ENCODE peak calls at places on chromosomes 1 and 21, in seven cellular contexts. Q is Karpas-422; X is cardiac fibroblast; W is stimulated activated CD4-positive, alpha-beta T cell treated with anti-CD3 and anti-CD28 coated beads, Interleukin-12 subunit alpha, Interleukin-12 subunit beta, amount 100 ng/mL, for 24 hours; D is HTR-8/SVneo; P is HCT116; R is NCI-H1092 treated with DMSO at 0.1 percent for 48 hours. N is an unnamed sample.

GRCh38 chr1:188986751-188987417 is 1490.8 kb downstream of the BRINP3 start:
- DNase-seq in W (no peak), Q (no peak), R (no peak), D (no peak), X (no peak), P (no peak), N (peak)

GRCh38 chr1:66521736-66522365 is 12.1 kb upstream of the SGIP1 start:
- DNase-seq in W (no peak), R (no peak), Q (no peak), P (peak), X (peak), D (peak), N (no peak)

GRCh38 chr21:25350056-25350455 is 257.2 kb downstream of the MRPL39 start:
- DNase-seq in Q (peak), X (peak), D (peak), W (no peak), R (no peak), P (no peak), N (peak)

GRCh38 chr1:2541619-2542246 is 11.7 kb upstream of the HES5 start:
- DNase-seq in W (no peak), R (no peak), P (no peak), X (no peak), D (no peak), Q (no peak), N (no peak)

GRCh38 chr21:37767984-37768383 is 148.3 kb downstream of the KCNJ6 start:
- DNase-seq in X (no peak), R (no peak), D (no peak), Q (no peak), P (no peak), W (no peak), N (no peak)

GRCh38 chr1:226549094-226549936 is 751 bp downstream of the STUM start:
- DNase-seq in D (no peak), Q (no peak), W (no peak), R (peak), P (no peak), X (no peak), N (peak)

GRCh38 chr21:26849428-26850115 is 4.4 kb upstream of the ADAMTS1 start:
- DNase-seq in W (no peak), P (peak), R (peak), Q (peak), D (no peak), X (peak), N (no peak)

GRCh38 chr1:84847253-84848247 is 45.5 kb downstream of the LPAR3 start:
- DNase-seq in R (peak), P (peak), X (peak), D (peak), Q (no peak), W (no peak), N (no peak)

GRCh38 chr21:45819478-45820170 is 161.9 kb upstream of the COL6A1 start:
- DNase-seq in R (peak), D (no peak), Q (no peak), X (no peak), W (no peak), P (no peak), N (no peak)

GRCh38 chr21:39006653-39007417 is 176.4 kb downstream of the PSMG1 start:
- DNase-seq in D (no peak), P (no peak), R (no peak), Q (no peak), X (peak), W (no peak), N (no peak)

GRCh38 chr1:38341694-38342093 is 295.1 kb upstream of the POU3F1 start:
- DNase-seq in X (no peak), R (no peak), W (no peak), Q (no peak), P (no peak), D (no peak), N (no peak)

GRCh38 chr1:246404078-246404477 is 103.0 kb downstream of the SMYD3 start:
- DNase-seq in R (no peak), Q (no peak), W (no peak), P (no peak), X (no peak), D (no peak), N (no peak)

GRCh38 chr1:46770541-46770940 is 28.3 kb upstream of the CYP4B1 start:
- DNase-seq in R (no peak), Q (no peak), D (no peak), X (no peak), W (no peak), P (no peak), N (no peak)

GRCh38 chr21:31731112-31731801 is 661 bp downstream of the SCAF4 start:
- DNase-seq in X (no peak), Q (peak), P (no peak), W (no peak), R (peak), D (no peak), N (peak)

GRCh38 chr1:197666769-197667285 is 108.5 kb downstream of the DENND1B start:
- DNase-seq in W (no peak), D (no peak), R (no peak), Q (no peak), P (no peak), X (no peak), N (no peak)

GRCh38 chr1:2415337-2415736 is 3.0 kb upstream of the PEX10 start:
- DNase-seq in D (no peak), R (no peak), X (no peak), P (no peak), W (no peak), Q (no peak), N (no peak)

GRCh38 chr1:109630081-109630880 is 10.6 kb downstream of the AMPD2 start:
- DNase-seq in Q (peak), P (no peak), W (no peak), R (no peak), X (no peak), D (no peak), N (peak)

GRCh38 chr1:75135829-75136142 is 1.6 kb downstream of the LHX8 start:
- DNase-seq in R (peak), W (no peak), Q (no peak), X (no peak), P (no peak), D (no peak), N (no peak)

GRCh38 chr1:145692785-145693443 is 14.3 kb downstream of the PDZK1 start:
- DNase-seq in P (no peak), W (no peak), R (no peak), Q (no peak), X (no peak), D (no peak), N (no peak)

GRCh38 chr1:221085712-221086111 is 206.5 kb downstream of the HLX start:
- DNase-seq in D (peak), P (no peak), R (no peak), W (no peak), Q (no peak), X (no peak), N (no peak)

GRCh38 chr1:47436979-47437517 is 796 bp upstream of the FOXD2 start:
- DNase-seq in Q (peak), W (no peak), X (no peak), P (no peak), R (peak), D (peak), N (no peak)

GRCh38 chr1:207868252-207868768 is 42.6 kb downstream of the CD34 start:
- DNase-seq in D (no peak), P (no peak), Q (peak), W (no peak), R (no peak), X (peak), N (no peak)

GRCh38 chr1:201594575-201595245 is 55.8 kb downstream of the NAV1 start:
- DNase-seq in W (no peak), X (peak), P (no peak), R (no peak), D (peak), Q (no peak), N (peak)

GRCh38 chr1:218294531-218294930 is 9.4 kb downstream of the RRP15 start:
- DNase-seq in Q (no peak), X (no peak), P (no peak), D (no peak), W (no peak), R (no peak), N (no peak)

GRCh38 chr1:61433646-61434045 is 291.3 kb downstream of the TM2D1 start:
- DNase-seq in Q (no peak), R (no peak), P (no peak), D (no peak), X (no peak), W (no peak), N (no peak)

GRCh38 chr1:173353346-173353745 is 123.8 kb upstream of the PRDX6 start:
- DNase-seq in D (no peak), P (no peak), R (no peak), Q (no peak), W (no peak), X (no peak), N (no peak)

GRCh38 chr1:195939844-195940243 is 668.4 kb downstream of the KCNT2 start:
- DNase-seq in R (no peak), Q (no peak), P (no peak), X (no peak), W (no peak), D (peak), N (peak)

GRCh38 chr1:97929874-97930465 is 9.1 kb upstream of the DPYD start:
- DNase-seq in P (no peak), D (no peak), X (no peak), Q (no peak), W (no peak), R (no peak), N (no peak)

GRCh38 chr1:145706282-145706681 is 886 bp downstream of the PDZK1 start:
- DNase-seq in R (no peak), D (peak), P (peak), W (no peak), X (no peak), Q (no peak), N (no peak)

GRCh38 chr1:47763456-47764171 is 233.6 kb downstream of the TRABD2B start:
- DNase-seq in R (no peak), Q (no peak), X (no peak), W (no peak), P (no peak), D (no peak), N (no peak)

GRCh38 chr1:202023033-202023433 is 12.6 kb downstream of the ELF3 start:
- DNase-seq in R (peak), D (no peak), P (peak), W (no peak), Q (no peak), X (no peak), N (no peak)

GRCh38 chr1:67749844-67750689 is 65.1 kb downstream of the GADD45A start:
- DNase-seq in D (no peak), Q (no peak), P (peak), W (no peak), X (peak), R (peak), N (no peak)

GRCh38 chr1:191099696-191100095 is 622.0 kb upstream of the BRINP3 start:
- DNase-seq in X (no peak), R (no peak), D (no peak), W (no peak), P (no peak), Q (no peak), N (no peak)

GRCh38 chr1:54872041-54872342 is 15.0 kb downstream of the DHCR24 start:
- DNase-seq in D (no peak), X (no peak), W (no peak), Q (no peak), P (no peak), R (no peak), N (no peak)

GRCh38 chr1:87766737-87767136 is 438.1 kb downstream of the LMO4 start:
- DNase-seq in W (no peak), X (peak), Q (no peak), R (no peak), D (no peak), P (no peak), N (no peak)